ENCODE peak calls at places on chromosome 6, in six cellular contexts. G is colonic mucosa; I is MV-4-11; B is C1 segment of cervical spinal cord; O is activated T-helper 9 cell treated with anti-CD3 and anti-CD28 coated beads, Interleukin-2, amount 50 U/mL, for 16 hours; F is glomerular endothelial cell. W is an unnamed sample.

GRCh38 chr6:156720739-156721714 is 56.2 kb upstream of the ARID1B start:
- DNase-seq in F (no peak), G (peak), O (no peak), B (no peak), I (peak), W (peak)

GRCh38 chr6:114543696-114544095 is 200.9 kb upstream of the HS3ST5 start:
- DNase-seq in O (no peak), G (no peak), F (no peak), B (no peak), I (no peak), W (no peak)

GRCh38 chr6:36874016-36874442 is 574 bp downstream of the PPIL1 start:
- DNase-seq in I (no peak), G (peak), B (no peak), O (no peak), F (no peak), W (peak)

GRCh38 chr6:33061987-33062386 is 11.5 kb downstream of the HLA-DPA1 start:
- DNase-seq in B (no peak), O (no peak), I (peak), F (no peak), G (no peak), W (no peak)

GRCh38 chr6:134757911-134758361 is 192.0 kb downstream of the ALDH8A1 start:
- DNase-seq in O (no peak), F (no peak), B (no peak), G (no peak), I (no peak), W (peak)

GRCh38 chr6:74964871-74965441 is 240.9 kb downstream of the COL12A1 start:
- DNase-seq in F (no peak), I (no peak), B (no peak), O (no peak), G (no peak), W (no peak)

GRCh38 chr6:89438248-89438647 is 5.3 kb downstream of the ANKRD6 start:
- DNase-seq in G (no peak), I (peak), O (no peak), F (no peak), B (no peak), W (no peak)

GRCh38 chr6:10838794-10839333 is 525 bp upstream of the MAK start:
- DNase-seq in I (peak), F (no peak), G (no peak), B (no peak), O (no peak), W (no peak)

GRCh38 chr6:117776441-117776840 is 101.2 kb downstream of the NUS1 start:
- DNase-seq in G (no peak), B (no peak), O (no peak), F (no peak), I (peak), W (no peak)

W was measured in foreskin fibroblast.